ENCODE peak calls at places on chromosome 20, in five cellular contexts. B, O, L, F and D are unnamed samples. For H3K27me3, the result is how much of the 10 kb centered on the place peaks cover.

GRCh38 chr20:44954198-44954597 is 6.0 kb downstream of the TOMM34 start:
- DNase-seq in F (no peak), O (no peak), L (no peak), B (no peak), D (no peak)

GRCh38 chr20:17508756-17509155 is 22.4 kb downstream of the BFSP1 start:
- DNase-seq in B (no peak), O (no peak), L (no peak), F (no peak), D (no peak)

GRCh38 chr20:59013959-59014608 is 5.1 kb upstream of the TUBB1 start:
- DNase-seq in B (no peak), L (no peak), O (no peak), F (peak), D (no peak)

GRCh38 chr20:51871943-51872342 is 69.6 kb upstream of the SALL4 start:
- DNase-seq in B (no peak), O (no peak), F (no peak), L (no peak), D (no peak)

GRCh38 chr20:50389808-50390684 is 120.1 kb upstream of the PTPN1 start:
- DNase-seq in B (no peak), L (no peak), O (no peak), F (no peak), D (no peak)

GRCh38 chr20:56328861-56329260 is 29.9 kb upstream of the FAM210B start:
- DNase-seq in L (peak), F (peak), B (no peak), O (no peak), D (no peak)

GRCh38 chr20:8129211-8129986 is 2.7 kb upstream of the PLCB1 start:
- DNase-seq in O (no peak), L (no peak), B (no peak), F (peak), D (no peak)

GRCh38 chr20:45368221-45368980 is 5.4 kb downstream of the SYS1 start:
- DNase-seq in L (no peak), O (no peak), F (no peak), B (no peak), D (no peak)

DNA sequence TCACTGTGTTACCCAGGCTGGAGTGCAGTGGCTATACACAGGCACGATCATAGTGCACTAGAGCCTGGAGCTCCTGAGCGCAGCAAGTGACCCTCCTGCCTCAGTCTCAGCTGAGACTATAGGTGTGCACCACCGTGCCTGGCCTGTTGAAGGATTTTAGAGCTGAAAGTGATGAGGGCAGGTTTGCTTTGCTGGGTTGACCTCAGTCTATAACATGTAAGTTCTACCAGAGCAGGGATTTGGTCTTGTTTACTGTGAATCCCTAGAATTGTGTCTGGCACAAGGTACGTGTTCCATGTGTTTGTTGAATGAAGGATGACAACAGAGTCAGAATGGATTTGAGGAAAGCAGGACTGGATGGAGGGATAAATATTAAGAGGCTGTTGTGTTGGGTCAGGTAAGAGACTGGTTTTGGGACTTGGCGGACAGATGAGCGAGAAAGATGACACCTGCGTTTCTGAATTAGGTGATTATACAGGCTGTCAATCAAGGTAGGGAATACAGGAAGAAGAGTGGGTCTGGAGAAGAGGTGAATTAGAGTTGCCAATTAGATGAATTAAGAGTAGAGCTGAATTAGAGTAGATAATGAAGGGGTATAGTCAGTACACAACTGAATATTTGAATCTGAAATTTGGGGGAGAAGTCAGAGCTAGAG is 6.5 kb downstream of the ASXL1 start:
- DNase-seq in L (no peak), B (no peak), O (no peak), F (no peak), D (no peak)
- H3K4me3 ChIP-seq in L (no peak), B (no peak), O (no peak), F (no peak), D (no peak)

GRCh38 chr20:6126846-6127245 is 4.0 kb upstream of the FERMT1 start:
- DNase-seq in L (peak), O (no peak), B (no peak), F (no peak), D (no peak)
- H3K27me3 ChIP-seq in L (under half), O (under half), B (under half), F (under half), D (under half)

GRCh38 chr20:33275871-33276270 is 7.1 kb upstream of the BPIFB1 start:
- DNase-seq in O (no peak), B (no peak), L (no peak), F (no peak), D (no peak)

GRCh38 chr20:33278700-33279099 is 4.3 kb upstream of the BPIFB1 start:
- DNase-seq in B (no peak), F (no peak), O (no peak), L (no peak), D (no peak)

GRCh38 chr20:33275215-33275614 is 7.8 kb upstream of the BPIFB1 start:
- DNase-seq in F (no peak), O (no peak), L (no peak), B (no peak), D (no peak)

GRCh38 chr20:33277471-33278441 is 5.3 kb upstream of the BPIFB1 start:
- DNase-seq in F (no peak), L (no peak), B (no peak), O (no peak), D (peak)

GRCh38 chr20:33276303-33277113 is 6.5 kb upstream of the BPIFB1 start:
- DNase-seq in F (no peak), B (no peak), L (no peak), O (peak), D (no peak)
- H3K9ac ChIP-seq in F (no peak), B (no peak), L (no peak), O (no peak), D (no peak)

GRCh38 chr20:62628691-62629090 is 13.6 kb upstream of the SLCO4A1 start:
- DNase-seq in F (peak), O (peak), B (no peak), L (no peak), D (peak)

GRCh38 chr20:62625921-62626547 is 16.3 kb upstream of the SLCO4A1 start:
- DNase-seq in B (no peak), O (no peak), L (no peak), F (no peak), D (no peak)

GRCh38 chr20:62625516-62625915 is 16.8 kb upstream of the SLCO4A1 start:
- DNase-seq in F (no peak), L (no peak), O (no peak), B (no peak), D (no peak)

GRCh38 chr20:62629864-62630470 is 12.3 kb upstream of the SLCO4A1 start:
- DNase-seq in L (no peak), O (no peak), B (no peak), F (no peak), D (no peak)

GRCh38 chr20:62627901-62628612 is 14.2 kb upstream of the SLCO4A1 start:
- DNase-seq in L (no peak), B (no peak), F (peak), O (no peak), D (no peak)
- H3K4me3 ChIP-seq in L (no peak), B (no peak), F (no peak), O (no peak), D (no peak)

GRCh38 chr20:5636127-5636520 is 114.1 kb upstream of the SHLD1 start:
- DNase-seq in L (no peak), F (no peak), O (no peak), B (no peak), D (no peak)

GRCh38 chr20:5634894-5635293 is 115.3 kb upstream of the SHLD1 start:
- DNase-seq in B (no peak), F (no peak), O (no peak), L (no peak), D (no peak)

GRCh38 chr20:5642155-5642981 is 107.8 kb upstream of the SHLD1 start:
- DNase-seq in L (peak), O (no peak), B (no peak), F (no peak), D (no peak)

GRCh38 chr20:5636841-5637240 is 113.4 kb upstream of the SHLD1 start:
- DNase-seq in O (no peak), F (no peak), L (no peak), B (no peak), D (no peak)

DNA sequence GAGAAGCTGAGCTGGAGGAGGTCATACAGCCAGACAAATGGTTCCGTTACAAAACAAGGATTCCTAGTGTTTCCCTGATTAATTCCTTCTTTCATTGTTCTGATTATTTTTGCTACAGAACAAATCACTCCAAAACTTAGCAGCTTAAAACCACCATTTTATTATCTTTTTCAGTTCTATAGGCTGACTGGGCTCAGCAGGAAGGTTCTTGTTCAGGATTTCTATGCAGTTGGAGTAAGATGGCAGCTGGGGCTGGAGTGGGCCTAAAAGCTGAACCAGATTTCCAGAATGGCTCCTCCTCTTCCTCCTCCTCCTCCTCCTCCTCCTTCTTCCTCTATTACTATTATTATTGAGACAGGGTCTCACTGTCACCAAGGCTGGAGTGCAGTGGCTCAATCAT is 112.2 kb upstream of the SHLD1 start:
- DNase-seq in F (no peak), O (no peak), L (no peak), B (no peak), D (no peak)
- H3K27me3 ChIP-seq in F (under half), O (under half), L (under half), B (under half), D (under half)